ENCODE peak calls at places on chromosomes 16 and 17, in four cellular contexts. C, B, Z and L are unnamed samples.

GRCh38 chr17:77286641-77287431 is 146.1 kb downstream of the SEC14L1 start:
- DNase-seq in C (peak; percentile 88), B (no peak), Z (peak; percentile 87), L (no peak)

GRCh38 chr16:67198238-67198734 is 645 bp upstream of the ELMO3 start:
- DNase-seq in C (no peak), B (peak; percentile 74), Z (no peak), L (no peak)

GRCh38 chr17:83096401-83097220 is 17.2 kb downstream of the METRNL start:
- DNase-seq in C (no peak), B (peak; percentile 79), Z (no peak), L (no peak)

GRCh38 chr16:82300374-82300936 is 130.4 kb upstream of the MPHOSPH6 start:
- DNase-seq in C (no peak), B (no peak), Z (no peak), L (no peak)

GRCh38 chr16:48206594-48207242 is 37.4 kb upstream of the LONP2 start:
- DNase-seq in C (no peak), B (no peak), Z (no peak), L (no peak)

GRCh38 chr16:84913315-84913714 is 93.5 kb downstream of the CRISPLD2 start:
- DNase-seq in C (no peak), B (no peak), Z (peak; percentile 94), L (no peak)

GRCh38 chr16:78628526-78628925 is 529.1 kb downstream of the WWOX start:
- DNase-seq in C (no peak), B (no peak), Z (no peak), L (no peak)

GRCh38 chr16:30779596-30779995 is 7.4 kb downstream of the ZNF629 start:
- DNase-seq in C (no peak), B (no peak), Z (no peak), L (no peak)

GRCh38 chr16:16158741-16159374 is 64.4 kb downstream of the ABCC6 start:
- DNase-seq in C (no peak), B (no peak), Z (no peak), L (no peak)

GRCh38 chr16:66271074-66272060 is 95.1 kb upstream of the CDH5 start:
- DNase-seq in C (no peak), B (no peak), Z (no peak), L (no peak)

GRCh38 chr16:13873835-13874438 is 46.0 kb upstream of the ERCC4 start:
- DNase-seq in C (no peak), B (no peak), Z (no peak), L (no peak)

GRCh38 chr17:79485399-79485985 is 125.4 kb downstream of the RBFOX3 start:
- DNase-seq in C (no peak), B (no peak), Z (no peak), L (no peak)

GRCh38 chr16:81431554-81432353 is 12.9 kb upstream of the CMIP start:
- DNase-seq in C (peak; percentile 75), B (no peak), Z (peak; percentile 78), L (no peak)

GRCh38 chr17:70111201-70111600 is 36.2 kb downstream of the KCNJ16 start:
- DNase-seq in C (no peak), B (no peak), Z (no peak), L (no peak)

GRCh38 chr16:700684-701584 is 4.7 kb downstream of the FBXL16 start:
- DNase-seq in C (no peak), B (peak; percentile 91), Z (no peak), L (no peak)

GRCh38 chr17:71229036-71229435 is 891.8 kb upstream of the SOX9 start:
- DNase-seq in C (no peak), B (no peak), Z (no peak), L (no peak)

GRCh38 chr17:36602030-36602737 is 801 bp downstream of the MRM1 start:
- DNase-seq in C (peak; percentile 61), B (no peak), Z (no peak), L (peak; percentile 80)

GRCh38 chr17:45332989-45333701 is 16.3 kb upstream of the MAP3K14 start:
- DNase-seq in C (peak; percentile 44), B (no peak), Z (peak; percentile 41), L (no peak)

GRCh38 chr16:87979352-87979751 is 28.1 kb downstream of the BANP start:
- DNase-seq in C (no peak), B (no peak), Z (peak; percentile 29), L (no peak)

GRCh38 chr16:87324411-87325275 is 7.5 kb upstream of the C16orf95 start:
- DNase-seq in C (peak; percentile 69), B (peak; percentile 75), Z (no peak), L (peak; percentile 84)

GRCh38 chr17:77178050-77178449 is 37.3 kb downstream of the SEC14L1 start:
- DNase-seq in C (no peak), B (no peak), Z (no peak), L (no peak)

GRCh38 chr17:74443516-74444296 is 11.8 kb downstream of the GPRC5C start:
- DNase-seq in C (no peak), B (no peak), Z (no peak), L (no peak)

GRCh38 chr16:87238371-87238715 is 78.8 kb downstream of the C16orf95 start:
- DNase-seq in C (no peak), B (no peak), Z (no peak), L (no peak)

GRCh38 chr16:24036038-24036543 is 200.3 kb downstream of the PRKCB start:
- DNase-seq in C (no peak), B (no peak), Z (no peak), L (no peak)

GRCh38 chr17:44351464-44351863 is 6.4 kb downstream of the GRN start:
- DNase-seq in C (no peak), B (no peak), Z (no peak), L (no peak)

GRCh38 chr17:75783803-75784472 is 668 bp upstream of the UNK start:
- DNase-seq in C (no peak), B (peak; percentile 14), Z (peak; percentile 75), L (peak; percentile 89)

GRCh38 chr17:7703584-7704574 is 1.1 kb upstream of the EFNB3 start:
- DNase-seq in C (peak; percentile 63), B (no peak), Z (no peak), L (peak; percentile 54)

GRCh38 chr17:37774508-37774907 is 29.6 kb upstream of the HNF1B start:
- DNase-seq in C (no peak), B (no peak), Z (no peak), L (no peak)

GRCh38 chr17:42422412-42422957 is 571 bp downstream of the CAVIN1 start:
- DNase-seq in C (no peak), B (peak; percentile 89), Z (peak; percentile 77), L (peak; percentile 82)

GRCh38 chr17:61318684-61319098 is 81.0 kb upstream of the TBX2 start:
- DNase-seq in C (no peak), B (no peak), Z (no peak), L (no peak)

GRCh38 chr17:69654981-69655581 is 240.6 kb downstream of the MAP2K6 start:
- DNase-seq in C (no peak), B (no peak), Z (no peak), L (no peak)

GRCh38 chr16:14629612-14629918 is 495 bp downstream of the PARN start:
- DNase-seq in C (no peak), B (no peak), Z (no peak), L (no peak)

GRCh38 chr16:46949216-46949892 is 24.1 kb downstream of the DNAJA2 start:
- DNase-seq in C (no peak), B (no peak), Z (no peak), L (no peak)

GRCh38 chr16:52227851-52228250 is 319.1 kb downstream of the TOX3 start:
- DNase-seq in C (no peak), B (no peak), Z (no peak), L (no peak)

GRCh38 chr17:7284911-7285310 is 3.4 kb downstream of the SLC2A4 start:
- DNase-seq in C (no peak), B (peak; percentile 75), Z (no peak), L (no peak)

GRCh38 chr17:33459078-33459940 is 166.2 kb upstream of the ASIC2 start:
- DNase-seq in C (no peak), B (peak; percentile 20), Z (no peak), L (no peak)

GRCh38 chr16:22264786-22265185 is 32.4 kb upstream of the POLR3E start:
- DNase-seq in C (no peak), B (no peak), Z (no peak), L (no peak)

GRCh38 chr17:14792751-14793150 is 472.4 kb downstream of the PMP22 start:
- DNase-seq in C (no peak), B (no peak), Z (peak; percentile 82), L (no peak)

GRCh38 chr16:86060381-86061317 is 161.7 kb downstream of the IRF8 start:
- DNase-seq in C (no peak), B (no peak), Z (peak; percentile 62), L (peak; percentile 54)

GRCh38 chr17:47287639-47288038 is 34.0 kb downstream of the ITGB3 start:
- DNase-seq in C (no peak), B (no peak), Z (no peak), L (no peak)
- H3K27ac ChIP-seq in C (no peak overlapping the region), B (no peak overlapping the region), Z (no peak overlapping the region), L (no peak overlapping the region)

GRCh38 chr16:4194661-4195060 is 47.2 kb downstream of the SRL start:
- DNase-seq in C (no peak), B (no peak), Z (no peak), L (no peak)

GRCh38 chr16:4203748-4204147 is 38.1 kb downstream of the SRL start:
- DNase-seq in C (no peak), B (peak; percentile 34), Z (no peak), L (no peak)

GRCh38 chr16:4202615-4203014 is 39.3 kb downstream of the SRL start:
- DNase-seq in C (no peak), B (no peak), Z (no peak), L (no peak)

GRCh38 chr16:4200781-4201137 is 41.1 kb downstream of the SRL start:
- DNase-seq in C (no peak), B (no peak), Z (no peak), L (no peak)

GRCh38 chr16:4200000-4200780 is 41.7 kb downstream of the SRL start:
- DNase-seq in C (no peak), B (no peak), Z (peak; percentile 85), L (no peak)
- TF ChIP-seq POLR2AphosphoS5 in C (no peak), B (no peak), Z (no peak), L (no peak)

GRCh38 chr17:28405632-28406477 is at the start of gene SLC46A1:
- DNase-seq in C (peak; percentile 77), B (peak; percentile 94), Z (peak; percentile 81), L (peak; percentile 87)
- H3K27ac ChIP-seq in C (no peak within 1 kb of the TSS), B (no peak within 1 kb of the TSS), Z (peak within 1 kb of the TSS; percentile 54), L (peak within 1 kb of the TSS; percentile 75)

GRCh38 chr17:64063088-64063487 is 42.7 kb upstream of the ICAM2 start:
- DNase-seq in C (no peak), B (no peak), Z (no peak), L (no peak)

GRCh38 chr17:64061157-64061898 is 40.9 kb upstream of the ICAM2 start:
- DNase-seq in C (no peak), B (no peak), Z (no peak), L (no peak)

GRCh38 chr17:64064331-64064730 is 43.9 kb upstream of the ICAM2 start:
- DNase-seq in C (no peak), B (no peak), Z (no peak), L (no peak)

GRCh38 chr17:64066709-64067108 is 46.3 kb upstream of the ICAM2 start:
- DNase-seq in C (no peak), B (no peak), Z (no peak), L (no peak)

DNA sequence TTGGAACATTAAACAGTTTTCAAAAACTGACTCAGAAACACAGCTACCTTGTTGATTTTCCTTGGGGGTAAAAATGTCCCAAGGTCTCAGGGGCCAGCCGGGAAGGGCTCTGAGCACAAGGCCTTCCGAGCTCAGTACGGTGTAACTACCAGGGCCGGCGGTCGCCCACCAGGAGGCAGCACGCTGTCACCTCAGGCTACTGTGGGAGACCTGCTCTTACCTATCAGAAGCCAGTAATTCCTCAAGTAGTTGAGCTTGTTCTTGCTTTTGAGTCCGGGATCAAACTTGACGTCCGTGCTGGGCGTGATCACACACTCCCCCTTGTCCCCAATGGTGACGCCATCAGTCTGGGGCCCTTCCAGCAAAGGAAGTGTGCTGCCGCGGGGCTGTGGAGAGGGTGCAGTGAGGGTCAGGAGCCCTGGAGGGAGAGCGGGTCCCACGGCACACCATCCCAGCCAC is 43.4 kb upstream of the ICAM2 start:
- DNase-seq in C (no peak), B (peak; percentile 94), Z (peak; percentile 74), L (peak; percentile 89)
- TF ChIP-seq POLR2AphosphoS5 in C (no peak), B (peak; percentile 60), Z (no peak), L (no peak)